ENCODE peak calls at places on chromosomes 5 and 9, in six cellular contexts. Y is adipocyte, N is upper lobe of left lung, I is kidney, E is heart right ventricle, Q is OCI-LY7. Z is an unnamed sample.

GRCh38 chr5:1743061-1743768 is 56.4 kb downstream of the MRPL36 start:
- DNase-seq in Y (no peak), N (peak), I (peak), E (no peak), Q (no peak), Z (no peak)

GRCh38 chr5:43066231-43066798 is 26.2 kb upstream of the ANXA2R start:
- DNase-seq in Y (peak), N (peak), I (peak), E (peak), Q (peak), Z (no peak)

GRCh38 chr5:73928486-73928885 is 302.5 kb downstream of the ARHGEF28 start:
- DNase-seq in Y (no peak), N (no peak), I (no peak), E (no peak), Q (no peak), Z (no peak)

GRCh38 chr5:24591426-24591825 is 53.4 kb downstream of the CDH10 start:
- DNase-seq in Y (no peak), N (no peak), I (no peak), E (no peak), Q (no peak), Z (no peak)

GRCh38 chr5:142507528-142507927 is 178.4 kb downstream of the FGF1 start:
- DNase-seq in Y (no peak), N (no peak), I (no peak), E (no peak), Q (no peak), Z (no peak)

GRCh38 chr5:141870226-141870625 is 8.0 kb downstream of the PCDH1 start:
- DNase-seq in Y (no peak), N (no peak), I (no peak), E (no peak), Q (no peak), Z (no peak)

GRCh38 chr5:75324791-75325190 is 12.2 kb upstream of the HMGCR start:
- DNase-seq in Y (no peak), N (no peak), I (no peak), E (no peak), Q (no peak), Z (no peak)

GRCh38 chr5:176784218-176785165 is 25.9 kb upstream of the UNC5A start:
- DNase-seq in Y (no peak), N (no peak), I (peak), E (no peak), Q (no peak), Z (no peak)

GRCh38 chr5:111389390-111390082 is 122.8 kb downstream of the STARD4 start:
- DNase-seq in Y (peak), N (no peak), I (no peak), E (no peak), Q (no peak), Z (no peak)

GRCh38 chr5:178271726-178272479 is 39.3 kb upstream of the PHYKPL start:
- DNase-seq in Y (no peak), N (no peak), I (peak), E (peak), Q (no peak), Z (no peak)

GRCh38 chr9:71780953-71781352 is 12.6 kb upstream of the CEMIP2 start:
- DNase-seq in Y (no peak), N (no peak), I (no peak), E (no peak), Q (no peak), Z (no peak)

GRCh38 chr9:107174441-107174840 is 108.6 kb upstream of the RAD23B start:
- DNase-seq in Y (no peak), N (no peak), I (no peak), E (no peak), Q (no peak), Z (no peak)

GRCh38 chr9:120612218-120612617 is 32.3 kb upstream of the CDK5RAP2 start:
- DNase-seq in Y (no peak), N (no peak), I (no peak), E (no peak), Q (peak), Z (no peak)

DNA sequence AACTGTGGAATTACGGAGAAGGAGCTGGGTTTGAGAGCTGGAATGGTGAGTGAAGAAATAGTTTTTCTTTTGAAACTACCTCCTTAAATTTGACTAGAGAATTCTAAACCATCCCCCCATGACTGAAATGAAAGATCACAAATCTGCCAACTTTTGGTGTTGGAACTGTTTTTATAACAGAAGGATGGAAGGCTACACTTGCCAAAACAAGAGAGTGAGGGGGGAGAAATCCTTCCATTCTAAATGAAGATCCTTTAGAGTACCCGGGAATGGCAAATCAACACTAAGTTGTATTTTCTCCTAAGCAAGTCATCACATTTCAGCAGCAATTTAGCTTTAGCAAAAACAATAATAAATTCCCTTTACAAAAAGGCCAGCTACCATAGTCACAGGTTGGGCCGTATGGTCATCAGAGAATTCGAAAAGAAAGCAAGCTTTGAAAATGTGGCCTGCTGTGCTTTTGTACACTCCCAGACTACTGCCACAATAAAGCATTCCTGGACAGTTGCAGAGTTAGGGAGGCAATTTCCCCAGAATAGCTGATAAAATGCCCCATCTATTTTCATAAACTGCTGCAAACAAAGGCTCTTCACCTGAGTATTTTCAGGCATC is 25.0 kb upstream of the FREM1 start:
- DNase-seq in Y (no peak), N (no peak), I (no peak), E (no peak), Q (no peak), Z (no peak)
- H3K4me3 ChIP-seq in Y (no peak), N (no peak), I (no peak), E (no peak), Q (no peak), Z (no peak)

GRCh38 chr9:13443380-13444271 is 164.1 kb upstream of the MPDZ start:
- DNase-seq in Y (no peak), N (no peak), I (no peak), E (no peak), Q (no peak), Z (no peak)

GRCh38 chr9:13444272-13444608 is 164.7 kb upstream of the MPDZ start:
- DNase-seq in Y (no peak), N (no peak), I (no peak), E (no peak), Q (no peak), Z (no peak)

GRCh38 chr9:13446261-13446660 is 166.8 kb upstream of the MPDZ start:
- DNase-seq in Y (no peak), N (no peak), I (no peak), E (no peak), Q (no peak), Z (no peak)

GRCh38 chr9:13444696-13445095 is 165.2 kb upstream of the MPDZ start:
- DNase-seq in Y (peak), N (no peak), I (no peak), E (no peak), Q (no peak), Z (no peak)

GRCh38 chr9:13445123-13445522 is 165.6 kb upstream of the MPDZ start:
- DNase-seq in Y (peak), N (no peak), I (no peak), E (no peak), Q (no peak), Z (no peak)
- H3K4me3 ChIP-seq in Y (peak), N (no peak), I (no peak), E (no peak), Q (no peak), Z (no peak)

GRCh38 chr5:35197351-35197750 is 32.9 kb downstream of the PRLR start:
- DNase-seq in Y (no peak), N (no peak), I (no peak), E (no peak), Q (no peak), Z (no peak)

GRCh38 chr5:35198681-35199080 is 31.6 kb downstream of the PRLR start:
- DNase-seq in Y (no peak), N (no peak), I (peak), E (no peak), Q (no peak), Z (no peak)

GRCh38 chr5:35198096-35198495 is 32.2 kb downstream of the PRLR start:
- DNase-seq in Y (peak), N (peak), I (peak), E (peak), Q (no peak), Z (no peak)

GRCh38 chr5:35194636-35195471 is 35.4 kb downstream of the PRLR start:
- DNase-seq in Y (no peak), N (no peak), I (no peak), E (no peak), Q (peak), Z (no peak)

GRCh38 chr5:35195472-35195852 is 34.8 kb downstream of the PRLR start:
- DNase-seq in Y (no peak), N (no peak), I (no peak), E (no peak), Q (no peak), Z (no peak)
- H3K4me3 ChIP-seq in Y (no peak), N (no peak), I (peak), E (no peak), Q (no peak), Z (no peak)

GRCh38 chr5:138702166-138702826 is 50.9 kb upstream of the CTNNA1 start:
- DNase-seq in Y (peak), N (no peak), I (no peak), E (no peak), Q (no peak), Z (no peak)

GRCh38 chr5:138705007-138705406 is 48.2 kb upstream of the CTNNA1 start:
- DNase-seq in Y (no peak), N (no peak), I (no peak), E (no peak), Q (no peak), Z (no peak)

GRCh38 chr5:138700581-138701362 is 52.5 kb upstream of the CTNNA1 start:
- DNase-seq in Y (peak), N (no peak), I (no peak), E (no peak), Q (no peak), Z (no peak)

GRCh38 chr5:138701678-138702077 is 51.5 kb upstream of the CTNNA1 start:
- DNase-seq in Y (no peak), N (no peak), I (no peak), E (no peak), Q (no peak), Z (no peak)

GRCh38 chr5:138702827-138703194 is 50.4 kb upstream of the CTNNA1 start:
- DNase-seq in Y (no peak), N (no peak), I (no peak), E (no peak), Q (no peak), Z (no peak)
- H3K4me3 ChIP-seq in Y (no peak), N (no peak), I (no peak), E (no peak), Q (no peak), Z (no peak)

Z was measured in SK-N-MC.